ENCODE peak calls at places on chromosomes 12 and 14, in nine cellular contexts. One of them, this sample, is unnamed.
A peak's percentile ranks its signal among the peaks of the same experiment; 100 is the strongest.

GRCh38 chr12:21459474-21459873 is 22.0 kb downstream of the PYROXD1 start:
- DNase-seq in GM19239: no peak
- DNase-seq in fibroblast of lung: no peak
- DNase-seq in vagina: no peak
- DNase-seq in stimulated activated CD4-positive, alpha-beta T cell treated with anti-CD3 and anti-CD28 coated beads, Interleukin-15, amount 100 ng/mL, for 1 hour: no peak
- DNase-seq in stimulated activated CD8-positive, alpha-beta memory T cell treated with anti-CD3 and anti-CD28 coated beads, Interleukin-4, amount 100 ng/mL, for 4 hours: no peak
- DNase-seq in kidney tubule cell: no peak
- DNase-seq in CD4-positive, alpha-beta T cell: no peak
- DNase-seq in MV-4-11: no peak
- DNase-seq in this sample: no peak

GRCh38 chr12:131844656-131845055 is 16.5 kb downstream of the MMP17 start:
- DNase-seq in GM19239: no peak
- DNase-seq in fibroblast of lung: no peak
- DNase-seq in vagina: no peak
- DNase-seq in stimulated activated CD4-positive, alpha-beta T cell treated with anti-CD3 and anti-CD28 coated beads, Interleukin-15, amount 100 ng/mL, for 1 hour: no peak
- DNase-seq in stimulated activated CD8-positive, alpha-beta memory T cell treated with anti-CD3 and anti-CD28 coated beads, Interleukin-4, amount 100 ng/mL, for 4 hours: no peak
- DNase-seq in kidney tubule cell: no peak
- DNase-seq in CD4-positive, alpha-beta T cell: no peak
- DNase-seq in MV-4-11: no peak
- DNase-seq in this sample: no peak

GRCh38 chr12:102735104-102735503 is 181.9 kb downstream of the PAH start:
- DNase-seq in GM19239: peak; percentile 16
- DNase-seq in fibroblast of lung: no peak
- DNase-seq in vagina: no peak
- DNase-seq in stimulated activated CD4-positive, alpha-beta T cell treated with anti-CD3 and anti-CD28 coated beads, Interleukin-15, amount 100 ng/mL, for 1 hour: no peak
- DNase-seq in stimulated activated CD8-positive, alpha-beta memory T cell treated with anti-CD3 and anti-CD28 coated beads, Interleukin-4, amount 100 ng/mL, for 4 hours: no peak
- DNase-seq in kidney tubule cell: no peak
- DNase-seq in CD4-positive, alpha-beta T cell: no peak
- DNase-seq in MV-4-11: peak; percentile 61
- DNase-seq in this sample: peak; percentile 43

GRCh38 chr12:89949457-89950195 is 241.0 kb upstream of the ATP2B1 start:
- DNase-seq in GM19239: peak; percentile 42
- DNase-seq in fibroblast of lung: peak; percentile 74
- DNase-seq in vagina: no peak
- DNase-seq in stimulated activated CD4-positive, alpha-beta T cell treated with anti-CD3 and anti-CD28 coated beads, Interleukin-15, amount 100 ng/mL, for 1 hour: peak; percentile 22
- DNase-seq in stimulated activated CD8-positive, alpha-beta memory T cell treated with anti-CD3 and anti-CD28 coated beads, Interleukin-4, amount 100 ng/mL, for 4 hours: peak; percentile 5
- DNase-seq in kidney tubule cell: peak; percentile 65
- DNase-seq in CD4-positive, alpha-beta T cell: peak; percentile 21
- DNase-seq in MV-4-11: peak; percentile 8
- DNase-seq in this sample: peak; percentile 58

GRCh38 chr12:16359512-16360491 is 12.4 kb downstream of the MGST1 start:
- DNase-seq in GM19239: no peak
- DNase-seq in fibroblast of lung: peak; percentile 66
- DNase-seq in vagina: no peak
- DNase-seq in stimulated activated CD4-positive, alpha-beta T cell treated with anti-CD3 and anti-CD28 coated beads, Interleukin-15, amount 100 ng/mL, for 1 hour: no peak
- DNase-seq in stimulated activated CD8-positive, alpha-beta memory T cell treated with anti-CD3 and anti-CD28 coated beads, Interleukin-4, amount 100 ng/mL, for 4 hours: no peak
- DNase-seq in kidney tubule cell: peak; percentile 60
- DNase-seq in CD4-positive, alpha-beta T cell: no peak
- DNase-seq in MV-4-11: peak; percentile 71
- DNase-seq in this sample: no peak

GRCh38 chr14:28875937-28876910 is 109.6 kb downstream of the FOXG1 start:
- DNase-seq in GM19239: no peak
- DNase-seq in fibroblast of lung: no peak
- DNase-seq in vagina: no peak
- DNase-seq in stimulated activated CD4-positive, alpha-beta T cell treated with anti-CD3 and anti-CD28 coated beads, Interleukin-15, amount 100 ng/mL, for 1 hour: no peak
- DNase-seq in stimulated activated CD8-positive, alpha-beta memory T cell treated with anti-CD3 and anti-CD28 coated beads, Interleukin-4, amount 100 ng/mL, for 4 hours: no peak
- DNase-seq in kidney tubule cell: no peak
- DNase-seq in CD4-positive, alpha-beta T cell: no peak
- DNase-seq in MV-4-11: no peak
- DNase-seq in this sample: no peak

GRCh38 chr14:73717998-73718741 is 4.0 kb upstream of the PNMA1 start:
- DNase-seq in GM19239: no peak
- DNase-seq in fibroblast of lung: peak; percentile 59
- DNase-seq in vagina: no peak
- DNase-seq in stimulated activated CD4-positive, alpha-beta T cell treated with anti-CD3 and anti-CD28 coated beads, Interleukin-15, amount 100 ng/mL, for 1 hour: no peak
- DNase-seq in stimulated activated CD8-positive, alpha-beta memory T cell treated with anti-CD3 and anti-CD28 coated beads, Interleukin-4, amount 100 ng/mL, for 4 hours: no peak
- DNase-seq in kidney tubule cell: peak; percentile 25
- DNase-seq in CD4-positive, alpha-beta T cell: no peak
- DNase-seq in MV-4-11: no peak
- DNase-seq in this sample: no peak

GRCh38 chr14:84017533-84017932 is 1512.4 kb upstream of the FLRT2 start:
- DNase-seq in GM19239: no peak
- DNase-seq in fibroblast of lung: no peak
- DNase-seq in vagina: no peak
- DNase-seq in stimulated activated CD4-positive, alpha-beta T cell treated with anti-CD3 and anti-CD28 coated beads, Interleukin-15, amount 100 ng/mL, for 1 hour: no peak
- DNase-seq in stimulated activated CD8-positive, alpha-beta memory T cell treated with anti-CD3 and anti-CD28 coated beads, Interleukin-4, amount 100 ng/mL, for 4 hours: no peak
- DNase-seq in kidney tubule cell: no peak
- DNase-seq in CD4-positive, alpha-beta T cell: no peak
- DNase-seq in MV-4-11: no peak
- DNase-seq in this sample: no peak

GRCh38 chr12:79618848-79619404 is 71.8 kb downstream of the PAWR start:
- DNase-seq in GM19239: no peak
- DNase-seq in fibroblast of lung: peak; percentile 15
- DNase-seq in vagina: no peak
- DNase-seq in stimulated activated CD4-positive, alpha-beta T cell treated with anti-CD3 and anti-CD28 coated beads, Interleukin-15, amount 100 ng/mL, for 1 hour: no peak
- DNase-seq in stimulated activated CD8-positive, alpha-beta memory T cell treated with anti-CD3 and anti-CD28 coated beads, Interleukin-4, amount 100 ng/mL, for 4 hours: no peak
- DNase-seq in kidney tubule cell: peak; percentile 79
- DNase-seq in CD4-positive, alpha-beta T cell: no peak
- DNase-seq in MV-4-11: no peak
- DNase-seq in this sample: no peak

GRCh38 chr14:104933721-104934379 is 9.2 kb downstream of the PLD4 start:
- DNase-seq in GM19239: no peak
- DNase-seq in fibroblast of lung: no peak
- DNase-seq in vagina: no peak
- DNase-seq in stimulated activated CD4-positive, alpha-beta T cell treated with anti-CD3 and anti-CD28 coated beads, Interleukin-15, amount 100 ng/mL, for 1 hour: no peak
- DNase-seq in stimulated activated CD8-positive, alpha-beta memory T cell treated with anti-CD3 and anti-CD28 coated beads, Interleukin-4, amount 100 ng/mL, for 4 hours: no peak
- DNase-seq in kidney tubule cell: no peak
- DNase-seq in CD4-positive, alpha-beta T cell: no peak
- DNase-seq in MV-4-11: no peak
- DNase-seq in this sample: peak; percentile 28

GRCh38 chr12:108561852-108562347 is 496 bp upstream of the ISCU start:
- DNase-seq in GM19239: no peak
- DNase-seq in fibroblast of lung: no peak
- DNase-seq in vagina: no peak
- DNase-seq in stimulated activated CD4-positive, alpha-beta T cell treated with anti-CD3 and anti-CD28 coated beads, Interleukin-15, amount 100 ng/mL, for 1 hour: no peak
- DNase-seq in stimulated activated CD8-positive, alpha-beta memory T cell treated with anti-CD3 and anti-CD28 coated beads, Interleukin-4, amount 100 ng/mL, for 4 hours: no peak
- DNase-seq in kidney tubule cell: no peak
- DNase-seq in CD4-positive, alpha-beta T cell: no peak
- DNase-seq in MV-4-11: no peak
- DNase-seq in this sample: no peak

This sample was measured in GM10248.